ENCODE peak calls at places on chromosomes 11 and 22, in eight cellular contexts. V is esophagus muscularis mucosa, A is testis, N is K562, B is IMR-90, S is tibial nerve, R is esophagus squamous epithelium, P is HCT116. Y is an unnamed sample.

GRCh38 chr22:36129985-36130384 is 30.6 kb downstream of the APOL3 start:
- DNase-seq in A (no peak), R (no peak), S (no peak), N (no peak), V (no peak), P (no peak), B (no peak), Y (no peak)

GRCh38 chr11:14645247-14645912 is 1.8 kb downstream of the PDE3B start:
- DNase-seq in S (no peak), V (no peak), P (no peak), A (no peak), N (peak; percentile 38), B (peak; percentile 31), R (no peak), Y (no peak)

GRCh38 chr11:41497974-41498373 is 38.5 kb upstream of the LRRC4C start:
- DNase-seq in S (no peak), N (no peak), V (no peak), B (no peak), A (no peak), P (no peak), R (no peak), Y (no peak)

GRCh38 chr11:2837096-2837601 is 48.4 kb downstream of the CDKN1C start:
- DNase-seq in A (peak; percentile 59), B (peak; percentile 11), S (peak; percentile 45), R (no peak), V (no peak), N (peak; percentile 82), P (peak; percentile 18), Y (peak; percentile 61)

GRCh38 chr22:24772493-24773220 is 1.9 kb downstream of the PIWIL3 start:
- DNase-seq in N (peak; percentile 25), R (no peak), A (no peak), P (peak; percentile 61), B (peak; percentile 54), S (no peak), V (no peak), Y (no peak)

GRCh38 chr11:105033344-105033743 is 1.6 kb downstream of the CASP1 start:
- DNase-seq in A (no peak), P (no peak), R (no peak), N (no peak), S (no peak), V (no peak), B (no peak), Y (no peak)

GRCh38 chr22:44888491-44888941 is 121.3 kb downstream of the PHF21B start:
- DNase-seq in A (no peak), V (no peak), S (no peak), P (no peak), N (no peak), B (no peak), R (no peak), Y (no peak)

GRCh38 chr11:35304393-35304790 is 115.0 kb downstream of the SLC1A2 start:
- DNase-seq in V (no peak), P (no peak), N (no peak), S (no peak), R (no peak), A (no peak), B (peak; percentile 88), Y (no peak)

GRCh38 chr11:70066628-70067027 is 11.5 kb upstream of the ANO1 start:
- DNase-seq in B (no peak), R (no peak), A (no peak), V (peak; percentile 75), S (no peak), N (no peak), P (no peak), Y (no peak)

GRCh38 chr11:91981995-91982394 is 242.6 kb upstream of the FAT3 start:
- DNase-seq in R (no peak), N (no peak), V (no peak), S (peak; percentile 69), P (no peak), B (peak; percentile 88), A (no peak), Y (peak; percentile 33)

GRCh38 chr22:26367402-26368245 is 61.4 kb upstream of the ASPHD2 start:
- DNase-seq in R (no peak), N (peak; percentile 50), S (no peak), P (peak; percentile 59), V (no peak), B (peak; percentile 20), A (peak; percentile 67), Y (no peak)

GRCh38 chr11:103826856-103827255 is 209.6 kb upstream of the DDI1 start:
- DNase-seq in P (no peak), V (no peak), R (no peak), A (peak; percentile 41), S (no peak), B (no peak), N (no peak), Y (no peak)

GRCh38 chr11:4025248-4025956 is 69.2 kb upstream of the RRM1 start:
- DNase-seq in P (no peak), V (no peak), B (peak; percentile 25), A (no peak), R (no peak), S (no peak), N (no peak), Y (peak; percentile 34)

GRCh38 chr11:116960916-116961315 is 123.5 kb upstream of the APOA1 start:
- DNase-seq in N (no peak), A (no peak), R (no peak), S (no peak), P (peak; percentile 8), B (peak; percentile 83), V (no peak), Y (no peak)

GRCh38 chr11:130666781-130667251 is 218.4 kb downstream of the ADAMTS15 start:
- DNase-seq in A (no peak), S (no peak), B (peak; percentile 51), V (peak; percentile 80), P (no peak), R (no peak), N (no peak), Y (no peak)

GRCh38 chr11:10858505-10859360 is 880 bp upstream of the ZBED5 start:
- DNase-seq in B (peak; percentile 19), V (peak; percentile 93), P (no peak), A (peak; percentile 67), R (no peak), N (peak; percentile 36), S (peak; percentile 46), Y (peak; percentile 63)

GRCh38 chr11:83194284-83195175 is 1.0 kb downstream of the ANKRD42 start:
- DNase-seq in R (no peak), N (peak; percentile 58), P (no peak), A (peak; percentile 72), S (peak; percentile 38), V (peak; percentile 92), B (peak; percentile 77), Y (peak; percentile 76)

GRCh38 chr11:69939551-69940245 is 120.5 kb upstream of the FGF3 start:
- DNase-seq in P (no peak), R (no peak), S (no peak), B (peak; percentile 77), A (peak; percentile 68), N (no peak), V (no peak), Y (peak; percentile 81)

GRCh38 chr11:19816040-19816439 is 103.4 kb downstream of the NAV2 start:
- DNase-seq in P (no peak), S (no peak), B (no peak), N (no peak), A (no peak), V (no peak), R (no peak), Y (no peak)

GRCh38 chr11:33268945-33269567 is 11.9 kb downstream of the HIPK3 start:
- DNase-seq in B (peak; percentile 29), V (no peak), N (no peak), R (no peak), P (no peak), S (no peak), A (no peak), Y (no peak)

GRCh38 chr11:1237128-1237580 is 14.3 kb downstream of the MUC5B start:
- DNase-seq in A (no peak), V (no peak), P (no peak), N (no peak), B (no peak), S (no peak), R (no peak), Y (no peak)
- TF ChIP-seq POLR2A in A (no peak), V (no peak), P (no peak), N (no peak), B (no peak), S (no peak), R (no peak), Y (no peak)

GRCh38 chr22:46752911-46753310 is 9.5 kb upstream of the TBC1D22A start:
- DNase-seq in P (no peak), B (no peak), R (no peak), S (no peak), N (no peak), V (no peak), A (no peak), Y (no peak)
- H3K27ac ChIP-seq in P (no peak overlapping the region), B (peak overlapping the region; percentile 80), R (peak overlapping the region; percentile 84), S (no peak overlapping the region), N (no peak overlapping the region), V (no peak overlapping the region), A (no peak overlapping the region), Y (no peak overlapping the region)

DNA sequence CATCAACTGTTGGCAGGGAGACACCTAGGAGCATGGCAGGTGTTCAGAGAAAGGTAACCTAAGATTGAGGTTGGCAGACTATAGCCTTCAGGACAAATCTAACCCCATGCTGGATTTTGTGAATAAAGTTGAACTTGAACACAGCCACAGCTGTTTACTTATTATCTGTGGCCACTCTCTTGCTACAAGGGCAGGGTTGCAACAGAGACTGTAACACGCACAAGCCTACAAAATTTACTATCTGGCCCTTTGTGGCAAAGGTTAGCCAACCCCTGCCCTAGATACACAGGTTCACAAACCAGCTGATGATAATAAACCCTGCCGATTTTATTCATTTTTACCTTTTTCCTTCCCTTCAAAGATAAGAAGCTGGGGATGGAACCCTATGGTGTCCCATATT is 2.5 kb downstream of the THYN1 start:
- DNase-seq in S (no peak), V (no peak), R (no peak), B (no peak), N (no peak), P (no peak), A (no peak), Y (no peak)
- TF ChIP-seq POLR2A in S (no peak), V (no peak), R (no peak), B (no peak), N (no peak), P (no peak), A (no peak), Y (no peak)

GRCh38 chr22:20105456-20106204 is 10.3 kb upstream of the RANBP1 start:
- DNase-seq in B (no peak), S (no peak), R (no peak), A (no peak), P (no peak), N (no peak), V (no peak), Y (no peak)
- H3K27ac ChIP-seq in B (no peak overlapping the region), S (no peak overlapping the region), R (no peak overlapping the region), A (no peak overlapping the region), P (no peak overlapping the region), N (no peak overlapping the region), V (no peak overlapping the region), Y (no peak overlapping the region)

DNA sequence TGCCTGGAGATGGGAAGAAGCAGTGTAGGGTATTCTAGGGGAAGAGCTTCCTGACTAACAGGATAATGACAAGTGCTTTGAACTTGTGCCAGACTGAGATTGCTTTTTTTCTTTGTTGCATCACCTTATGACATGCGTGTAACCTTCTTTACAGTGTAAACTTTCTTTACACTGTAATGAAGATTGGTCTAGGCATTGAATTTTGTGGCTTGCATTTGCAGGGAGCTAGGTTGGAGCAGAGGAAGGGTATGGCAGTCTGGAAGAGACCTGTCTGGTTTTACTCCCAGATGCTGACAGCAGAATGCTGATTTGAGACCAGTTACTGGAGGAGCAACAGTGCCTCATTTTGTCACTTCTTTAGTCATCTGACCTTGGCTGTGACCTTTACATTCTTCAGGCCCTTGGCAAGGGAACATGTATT is 5.6 kb downstream of the DDB2 start:
- DNase-seq in A (no peak), V (no peak), R (no peak), N (no peak), B (peak; percentile 82), P (no peak), S (no peak), Y (no peak)
- TF ChIP-seq POLR2A in A (no peak), V (no peak), R (no peak), N (no peak), B (no peak), P (no peak), S (no peak), Y (no peak)